ENCODE peak calls at places on chromosomes 12 and 14, in nine cellular contexts. Y, I, U, K, J, G, F, O and H are unnamed samples. For H3K36me3, the result is how much of the 10 kb centered on the place peaks cover.

GRCh38 chr14:55579724-55580400 is at the start of gene KTN1:
- DNase-seq in Y (peak), I (peak), U (peak), K (peak), J (peak), G (peak), F (peak), O (peak), H (peak)

GRCh38 chr14:59688224-59689170 is 111.9 kb upstream of the CCDC175 start:
- DNase-seq in Y (peak), I (peak), U (peak), K (peak), J (peak), G (peak), F (peak), O (no peak), H (no peak)

GRCh38 chr14:100726467-100726811 is 253 bp upstream of the DLK1 start:
- DNase-seq in Y (no peak), I (no peak), U (peak), K (no peak), J (no peak), G (no peak), F (no peak), O (no peak), H (no peak)

GRCh38 chr12:126258190-126258589 is 1193.0 kb downstream of the AACS start:
- DNase-seq in Y (no peak), I (no peak), U (no peak), K (no peak), J (no peak), G (no peak), F (no peak), O (no peak), H (no peak)

GRCh38 chr12:60693019-60693626 is 1097.3 kb downstream of the SLC16A7 start:
- DNase-seq in Y (no peak), I (no peak), U (no peak), K (no peak), J (no peak), G (no peak), F (no peak), O (no peak), H (no peak)

GRCh38 chr14:77219591-77219990 is 38.0 kb downstream of the TMEM63C start:
- DNase-seq in Y (peak), I (no peak), U (no peak), K (no peak), J (no peak), G (no peak), F (peak), O (no peak), H (peak)

GRCh38 chr12:100576311-100577036 is 3.0 kb downstream of the GAS2L3 start:
- DNase-seq in Y (no peak), I (no peak), U (no peak), K (no peak), J (peak), G (no peak), F (peak), O (no peak), H (no peak)

GRCh38 chr14:36426836-36427235 is 93.2 kb downstream of the NKX2-1 start:
- DNase-seq in Y (no peak), I (no peak), U (no peak), K (no peak), J (no peak), G (no peak), F (no peak), O (no peak), H (no peak)

GRCh38 chr14:99511421-99512109 is 30.4 kb downstream of the CCNK start:
- DNase-seq in Y (no peak), I (peak), U (no peak), K (no peak), J (no peak), G (peak), F (no peak), O (no peak), H (peak)

GRCh38 chr14:105026789-105027563 is 6.1 kb upstream of the CDCA4 start:
- DNase-seq in Y (no peak), I (no peak), U (no peak), K (no peak), J (no peak), G (no peak), F (no peak), O (no peak), H (no peak)

GRCh38 chr12:45743247-45743646 is 13.7 kb downstream of the ARID2 start:
- DNase-seq in Y (no peak), I (no peak), U (no peak), K (no peak), J (no peak), G (no peak), F (no peak), O (no peak), H (no peak)

GRCh38 chr14:75231320-75231719 is 47.3 kb upstream of the FOS start:
- DNase-seq in Y (no peak), I (no peak), U (no peak), K (no peak), J (no peak), G (no peak), F (no peak), O (no peak), H (no peak)

GRCh38 chr12:103208006-103208405 is 250.5 kb downstream of the ASCL1 start:
- DNase-seq in Y (no peak), I (no peak), U (peak), K (peak), J (no peak), G (no peak), F (no peak), O (no peak), H (no peak)

GRCh38 chr14:37848985-37849605 is 253.7 kb downstream of the TTC6 start:
- DNase-seq in Y (no peak), I (no peak), U (no peak), K (no peak), J (no peak), G (no peak), F (no peak), O (no peak), H (no peak)

GRCh38 chr12:49264466-49264872 is 413 bp upstream of the TUBA1C start:
- DNase-seq in Y (peak), I (no peak), U (peak), K (no peak), J (peak), G (no peak), F (no peak), O (no peak), H (no peak)

GRCh38 chr12:121796855-121797751 is 3.6 kb upstream of the RHOF start:
- DNase-seq in Y (peak), I (peak), U (peak), K (peak), J (peak), G (peak), F (peak), O (peak), H (peak)

GRCh38 chr14:34035177-34035933 is 84.5 kb upstream of the EGLN3 start:
- DNase-seq in Y (peak), I (no peak), U (no peak), K (no peak), J (no peak), G (peak), F (no peak), O (peak), H (peak)

GRCh38 chr14:96626916-96627315 is 124.7 kb downstream of the PAPOLA start:
- DNase-seq in Y (no peak), I (peak), U (no peak), K (no peak), J (no peak), G (no peak), F (no peak), O (no peak), H (no peak)

GRCh38 chr14:75653563-75653962 is 7.1 kb downstream of the ERG28 start:
- DNase-seq in Y (no peak), I (no peak), U (no peak), K (no peak), J (no peak), G (no peak), F (no peak), O (no peak), H (no peak)

GRCh38 chr12:3170423-3171194 is 93.4 kb downstream of the TSPAN9 start:
- DNase-seq in Y (no peak), I (no peak), U (no peak), K (peak), J (peak), G (no peak), F (no peak), O (no peak), H (no peak)

GRCh38 chr12:88247241-88247643 is 105.1 kb downstream of the TMTC3 start:
- DNase-seq in Y (no peak), I (no peak), U (no peak), K (no peak), J (peak), G (no peak), F (no peak), O (no peak), H (no peak)

GRCh38 chr14:105168979-105169507 is 467 bp upstream of the JAG2 start:
- DNase-seq in Y (no peak), I (no peak), U (peak), K (peak), J (peak), G (no peak), F (no peak), O (no peak), H (no peak)

GRCh38 chr12:93126069-93126474 is 197.0 kb upstream of the EEA1 start:
- DNase-seq in Y (no peak), I (no peak), U (no peak), K (no peak), J (no peak), G (no peak), F (no peak), O (no peak), H (no peak)

GRCh38 chr14:68552597-68552996 is 240.3 kb downstream of the ZFP36L1 start:
- DNase-seq in Y (no peak), I (no peak), U (no peak), K (no peak), J (no peak), G (peak), F (no peak), O (no peak), H (no peak)

GRCh38 chr12:23028158-23028802 is 403.3 kb downstream of the ETNK1 start:
- DNase-seq in Y (no peak), I (no peak), U (no peak), K (no peak), J (no peak), G (no peak), F (no peak), O (no peak), H (no peak)

GRCh38 chr12:27940756-27941402 is 31.7 kb downstream of the PTHLH start:
- DNase-seq in Y (peak), I (peak), U (peak), K (peak), J (peak), G (peak), F (peak), O (peak), H (peak)

GRCh38 chr14:103846569-103847438 is 571 bp downstream of the PPP1R13B start:
- DNase-seq in Y (peak), I (peak), U (peak), K (peak), J (peak), G (peak), F (peak), O (no peak), H (peak)

GRCh38 chr12:71216725-71217579 is 59.2 kb upstream of the TSPAN8 start:
- DNase-seq in Y (peak), I (peak), U (peak), K (peak), J (peak), G (peak), F (peak), O (peak), H (no peak)

GRCh38 chr12:47272412-47273190 is 192.8 kb upstream of the AMIGO2 start:
- DNase-seq in Y (no peak), I (no peak), U (no peak), K (no peak), J (no peak), G (no peak), F (no peak), O (no peak), H (no peak)

GRCh38 chr14:31025335-31026075 is at the start of gene AP4S1:
- DNase-seq in Y (peak), I (peak), U (peak), K (peak), J (no peak), G (peak), F (peak), O (peak), H (peak)

GRCh38 chr12:116916122-116916521 is 5.4 kb downstream of the FBXW8 start:
- DNase-seq in Y (no peak), I (no peak), U (no peak), K (no peak), J (peak), G (no peak), F (no peak), O (no peak), H (no peak)

GRCh38 chr12:12441891-12442461 is 85.1 kb downstream of the BORCS5 start:
- DNase-seq in Y (no peak), I (no peak), U (no peak), K (no peak), J (peak), G (peak), F (no peak), O (no peak), H (no peak)

GRCh38 chr12:57215668-57216013 is 953 bp upstream of the NXPH4 start:
- DNase-seq in Y (no peak), I (no peak), U (no peak), K (peak), J (no peak), G (peak), F (no peak), O (no peak), H (no peak)

GRCh38 chr12:3233813-3234212 is 156.6 kb downstream of the TSPAN9 start:
- DNase-seq in Y (no peak), I (no peak), U (no peak), K (no peak), J (no peak), G (no peak), F (no peak), O (peak), H (no peak)

GRCh38 chr12:104886418-104887401 is 71.4 kb downstream of the SLC41A2 start:
- DNase-seq in Y (no peak), I (no peak), U (no peak), K (no peak), J (peak), G (no peak), F (no peak), O (no peak), H (no peak)

GRCh38 chr12:69566603-69567002 is 18.7 kb upstream of the CCT2 start:
- DNase-seq in Y (no peak), I (no peak), U (no peak), K (no peak), J (no peak), G (no peak), F (no peak), O (no peak), H (no peak)

GRCh38 chr12:69570545-69571399 is 14.5 kb upstream of the CCT2 start:
- DNase-seq in Y (peak), I (no peak), U (peak), K (peak), J (peak), G (peak), F (peak), O (peak), H (no peak)

GRCh38 chr12:69563166-69563762 is 22.0 kb upstream of the CCT2 start:
- DNase-seq in Y (no peak), I (no peak), U (peak), K (no peak), J (no peak), G (no peak), F (no peak), O (no peak), H (no peak)

GRCh38 chr12:69570000-69570516 is 15.2 kb upstream of the CCT2 start:
- DNase-seq in Y (no peak), I (no peak), U (no peak), K (no peak), J (peak), G (no peak), F (no peak), O (no peak), H (no peak)

DNA sequence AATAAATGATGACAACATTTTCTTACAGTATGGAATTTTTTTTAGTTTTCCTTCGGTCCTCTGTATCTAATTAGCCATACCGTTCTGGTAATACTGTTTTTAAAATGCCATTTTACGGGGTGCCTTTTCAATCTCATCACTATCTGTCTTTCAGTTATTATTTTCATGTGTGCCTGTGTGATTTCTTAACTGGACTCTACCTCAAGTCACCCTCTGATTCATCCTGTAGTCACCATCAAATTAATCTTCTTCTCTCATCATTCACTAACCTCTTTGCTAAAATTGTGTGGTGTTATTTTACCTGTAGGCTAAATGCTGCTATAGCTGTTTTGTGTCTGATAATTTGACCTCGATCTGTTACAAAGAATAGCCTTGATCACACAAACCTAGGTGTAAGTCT is 16.0 kb upstream of the CCT2 start:
- DNase-seq in Y (no peak), I (no peak), U (no peak), K (no peak), J (no peak), G (no peak), F (no peak), O (no peak), H (no peak)
- H3K36me3 ChIP-seq in Y (half or more), I (under half), U (under half), K (under half), J (under half), G (under half), F (under half), O (under half), H (under half)

GRCh38 chr12:95443458-95443857 is 30.5 kb upstream of the METAP2 start:
- DNase-seq in Y (no peak), I (no peak), U (peak), K (no peak), J (no peak), G (no peak), F (no peak), O (no peak), H (no peak)
- H3K4me3 ChIP-seq in Y (no peak), I (no peak), U (no peak), K (no peak), J (no peak), G (no peak), F (no peak), O (no peak), H (no peak)

GRCh38 chr12:131735153-131735456 is 24.2 kb downstream of the SFSWAP start:
- DNase-seq in Y (no peak), I (no peak), U (no peak), K (no peak), J (no peak), G (no peak), F (no peak), O (no peak), H (no peak)

GRCh38 chr12:131732996-131733615 is 22.2 kb downstream of the SFSWAP start:
- DNase-seq in Y (no peak), I (no peak), U (no peak), K (no peak), J (no peak), G (no peak), F (no peak), O (no peak), H (no peak)

GRCh38 chr12:131735863-131736806 is 25.2 kb downstream of the SFSWAP start:
- DNase-seq in Y (no peak), I (no peak), U (no peak), K (no peak), J (no peak), G (no peak), F (no peak), O (no peak), H (no peak)

GRCh38 chr12:131733874-131734273 is 23.0 kb downstream of the SFSWAP start:
- DNase-seq in Y (no peak), I (no peak), U (no peak), K (no peak), J (no peak), G (no peak), F (no peak), O (no peak), H (no peak)

DNA sequence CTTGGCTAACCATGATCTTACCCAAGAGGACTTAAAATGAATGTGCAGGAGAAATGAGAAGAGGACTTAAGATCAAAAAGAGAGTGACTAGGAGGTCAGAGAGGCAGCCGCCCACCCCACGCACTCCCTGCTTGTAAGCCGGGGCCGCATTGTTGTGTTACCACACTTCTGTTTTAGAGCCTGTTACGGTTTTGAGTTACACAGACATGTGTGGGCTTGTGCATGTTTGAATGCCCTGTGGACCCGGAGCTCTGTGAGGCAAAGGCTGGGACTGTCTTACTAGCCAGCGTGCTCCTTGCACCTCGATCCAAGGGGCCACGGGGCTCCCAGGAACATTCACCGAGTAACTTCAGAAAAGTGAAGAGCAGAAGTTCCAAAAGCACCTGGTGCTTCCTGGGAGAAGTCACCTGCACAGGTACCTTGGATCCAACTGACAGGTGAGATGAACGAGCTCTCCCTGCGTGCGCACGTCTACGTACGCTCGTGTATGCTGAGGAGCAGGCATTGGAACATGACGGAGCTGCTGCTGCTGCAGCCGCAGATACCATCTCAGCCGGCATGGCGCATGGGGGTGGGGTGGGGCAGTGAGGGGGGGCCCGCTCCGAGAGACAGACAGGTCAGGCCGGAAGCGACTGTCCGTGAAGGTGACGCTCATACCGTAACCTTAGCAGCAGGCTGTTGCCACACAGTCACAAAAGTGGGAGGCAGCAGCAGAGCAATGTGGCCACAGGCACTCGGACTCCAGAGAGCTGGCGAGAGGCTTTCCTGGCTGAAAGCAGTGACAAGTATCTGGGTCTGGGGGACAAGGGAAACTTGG is 23.7 kb downstream of the SFSWAP start:
- DNase-seq in Y (no peak), I (no peak), U (no peak), K (no peak), J (no peak), G (no peak), F (no peak), O (no peak), H (no peak)
- H3K27ac ChIP-seq in Y (no peak), I (no peak), U (no peak), K (no peak), J (no peak), G (no peak), F (no peak), O (no peak), H (no peak)

DNA sequence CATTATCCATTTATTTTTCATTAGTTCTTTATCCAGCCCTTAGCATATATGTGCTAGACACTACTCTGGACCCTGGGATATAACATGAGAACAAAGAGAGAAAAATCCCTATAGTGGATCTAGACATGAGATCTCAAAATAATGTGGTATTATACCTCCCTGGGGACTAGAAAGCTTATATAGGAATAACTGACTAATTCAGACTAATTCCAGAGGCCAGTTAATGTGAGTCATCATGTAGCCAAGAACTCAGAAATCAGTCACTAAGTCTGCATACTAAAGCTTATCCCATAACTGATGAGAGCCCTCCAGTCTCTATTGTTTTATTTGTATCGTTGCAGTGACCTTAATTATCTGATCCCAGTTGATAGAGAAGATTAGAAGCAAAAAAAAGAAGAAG is 267.1 kb upstream of the RGS6 start:
- DNase-seq in Y (no peak), I (no peak), U (no peak), K (no peak), J (peak), G (no peak), F (no peak), O (no peak), H (no peak)
- H3K36me3 ChIP-seq in Y (under half), I (under half), U (under half), K (under half), J (under half), G (under half), F (under half), O (under half), H (under half)

GRCh38 chr12:97452839-97453238 is 9.8 kb upstream of the RMST start:
- DNase-seq in Y (no peak), I (no peak), U (no peak), K (no peak), J (no peak), G (no peak), F (no peak), O (no peak), H (no peak)
- H3K4me3 ChIP-seq in Y (no peak), I (no peak), U (no peak), K (no peak), J (no peak), G (no peak), F (no peak), O (no peak), H (no peak)